ENCODE peak calls at places on chromosome 1, in six cellular contexts. One of them, this sample, is unnamed.

GRCh38 chr1:242542271-242542670 is 17.8 kb upstream of the PLD5 start:
- DNase-seq in NCI-H460: no peak
- DNase-seq in cardiac fibroblast: no peak
- DNase-seq in NCI-H69: no peak
- DNase-seq in iris pigment epithelial cell: no peak
- DNase-seq in Kasumi-1: no peak
- DNase-seq in this sample: no peak

GRCh38 chr1:224217655-224218615 is 34.9 kb downstream of the DEGS1 start:
- DNase-seq in NCI-H69: no peak
- DNase-seq in iris pigment epithelial cell: peak
- DNase-seq in NCI-H460: no peak
- DNase-seq in cardiac fibroblast: no peak
- DNase-seq in Kasumi-1: no peak
- DNase-seq in this sample: no peak

GRCh38 chr1:40818264-40818961 is 34.8 kb downstream of the KCNQ4 start:
- DNase-seq in iris pigment epithelial cell: no peak
- DNase-seq in cardiac fibroblast: peak
- DNase-seq in Kasumi-1: no peak
- DNase-seq in NCI-H460: no peak
- DNase-seq in NCI-H69: no peak
- DNase-seq in this sample: peak

GRCh38 chr1:91121366-91121765 is 99.5 kb upstream of the ZNF644 start:
- DNase-seq in cardiac fibroblast: no peak
- DNase-seq in Kasumi-1: no peak
- DNase-seq in iris pigment epithelial cell: no peak
- DNase-seq in NCI-H460: no peak
- DNase-seq in NCI-H69: no peak
- DNase-seq in this sample: no peak

GRCh38 chr1:118154220-118154619 is 30.8 kb downstream of the SPAG17 start:
- DNase-seq in NCI-H69: peak
- DNase-seq in NCI-H460: no peak
- DNase-seq in iris pigment epithelial cell: peak
- DNase-seq in Kasumi-1: no peak
- DNase-seq in cardiac fibroblast: peak
- DNase-seq in this sample: peak

GRCh38 chr1:164051791-164052190 is 507.2 kb upstream of the PBX1 start:
- DNase-seq in iris pigment epithelial cell: peak
- DNase-seq in NCI-H460: no peak
- DNase-seq in NCI-H69: no peak
- DNase-seq in cardiac fibroblast: no peak
- DNase-seq in Kasumi-1: no peak
- DNase-seq in this sample: no peak

GRCh38 chr1:37537378-37537777 is 16.7 kb downstream of the SNIP1 start:
- DNase-seq in NCI-H460: no peak
- DNase-seq in NCI-H69: no peak
- DNase-seq in cardiac fibroblast: peak
- DNase-seq in Kasumi-1: no peak
- DNase-seq in iris pigment epithelial cell: peak
- DNase-seq in this sample: peak

GRCh38 chr1:161177112-161177935 is at the start of gene B4GALT3:
- DNase-seq in Kasumi-1: peak
- DNase-seq in NCI-H460: peak
- DNase-seq in iris pigment epithelial cell: peak
- DNase-seq in cardiac fibroblast: peak
- DNase-seq in NCI-H69: peak
- DNase-seq in this sample: peak

This sample was measured in renal cortical epithelial cell.